ENCODE peak calls at places on chromosomes 6 and 20, in nine cellular contexts. O is stimulated activated CD4-positive, alpha-beta T cell treated with anti-CD3 and anti-CD28 coated beads, Interleukin-2, amount 100 ng/mL, for 24 hours; K is ELF-1; F is mesenchymal stem cell; Q is HFFc6; Z is Right ventricle myocardium superior; Y is stimulated activated naive B cell treated with anti-CD40 and anti-IgM and Interleukin-4, amounts not matched to agents 10 μg/mL and 1 μg/mL and 100 μg/mL, for 72 hours; V is astrocyte; G is nephron progenitor cell. J is an unnamed sample.

GRCh38 chr6:150395388-150396009 is 26.7 kb downstream of the IYD start:
- DNase-seq in O (peak; percentile 25), G (peak; percentile 58), Q (peak; percentile 52), F (peak; percentile 50), Z (no peak), K (peak; percentile 70), V (peak; percentile 34), Y (peak; percentile 33), J (peak; percentile 75)

GRCh38 chr6:158058156-158058723 is 76.6 kb downstream of the SYNJ2 start:
- DNase-seq in O (no peak), Q (no peak), V (no peak), K (no peak), F (peak; percentile 10), Z (no peak), Y (no peak), G (no peak), J (no peak)

GRCh38 chr6:293185-294174 is 1.2 kb downstream of the DUSP22 start:
- DNase-seq in Z (no peak), Y (no peak), K (peak; percentile 44), V (peak; percentile 26), Q (no peak), O (peak; percentile 37), G (peak; percentile 38), F (peak; percentile 58), J (no peak)

GRCh38 chr6:38906582-38906981 is 142.0 kb upstream of the GLP1R start:
- DNase-seq in V (no peak), K (no peak), Z (no peak), Q (no peak), Y (no peak), F (no peak), G (no peak), O (no peak), J (no peak)

GRCh38 chr6:141195251-141195832 is 937.4 kb upstream of the GJE1 start:
- DNase-seq in O (no peak), G (no peak), Q (no peak), K (peak; percentile 56), Z (no peak), V (no peak), Y (no peak), F (no peak), J (no peak)

GRCh38 chr6:26388441-26388840 is 5.5 kb downstream of the BTN2A2 start:
- DNase-seq in V (no peak), K (no peak), F (peak; percentile 23), O (no peak), Q (no peak), Y (no peak), Z (no peak), G (no peak), J (no peak)

GRCh38 chr6:43716099-43716498 is 28.5 kb upstream of the MRPS18A start:
- DNase-seq in G (no peak), F (no peak), Q (no peak), Y (no peak), O (no peak), V (no peak), Z (peak; percentile 86), K (no peak), J (no peak)

GRCh38 chr6:48826884-48827701 is 636.0 kb downstream of the MMUT start:
- DNase-seq in F (peak; percentile 93), O (no peak), Q (peak; percentile 99), Y (no peak), Z (no peak), K (peak; percentile 26), V (peak; percentile 99), G (no peak), J (no peak)

GRCh38 chr20:9442858-9443257 is 71.5 kb upstream of the LAMP5 start:
- DNase-seq in G (no peak), Y (peak; percentile 11), V (no peak), Q (peak; percentile 50), K (no peak), Z (no peak), O (no peak), F (peak; percentile 5), J (no peak)

GRCh38 chr6:108587258-108588059 is 26.7 kb downstream of the FOXO3 start:
- DNase-seq in G (no peak), O (no peak), Y (no peak), Z (no peak), K (no peak), V (peak; percentile 78), F (peak; percentile 91), Q (peak; percentile 85), J (no peak)

J was measured in iPS-NIHi11.